ENCODE peak calls at places on chromosomes 2 and 18, in eight cellular contexts. J, R, I, U, Z, V, O and N are unnamed samples.

GRCh38 chr18:45978084-45978483 is 11.0 kb upstream of the EPG5 start:
- DNase-seq in I (peak; percentile 34), U (no peak), R (no peak), J (no peak), Z (no peak), O (no peak), V (no peak), N (no peak)

GRCh38 chr18:34738173-34738894 is 28.2 kb downstream of the DTNA start:
- DNase-seq in Z (no peak), J (no peak), O (peak; percentile 13), V (no peak), I (no peak), U (no peak), R (no peak), N (no peak)

GRCh38 chr2:45661828-45662227 is 10.4 kb downstream of the PRKCE start:
- DNase-seq in U (no peak), J (no peak), O (no peak), I (no peak), V (no peak), R (no peak), Z (no peak), N (no peak)

GRCh38 chr2:43070676-43071491 is 155.5 kb downstream of the ZFP36L2 start:
- DNase-seq in J (peak; percentile 40), U (no peak), R (no peak), I (no peak), O (no peak), V (peak; percentile 69), Z (no peak), N (no peak)

GRCh38 chr2:70480468-70480867 is 73.2 kb downstream of the TGFA start:
- DNase-seq in Z (no peak), U (no peak), J (no peak), R (no peak), V (no peak), I (no peak), O (no peak), N (no peak)

GRCh38 chr2:69933839-69934613 is 19.1 kb downstream of the MXD1 start:
- DNase-seq in I (no peak), O (no peak), R (no peak), U (no peak), J (peak; percentile 69), V (no peak), Z (no peak), N (no peak)

GRCh38 chr2:238946586-238947242 is 98.8 kb downstream of the TWIST2 start:
- DNase-seq in J (no peak), R (no peak), U (no peak), V (no peak), I (no peak), O (no peak), Z (no peak), N (no peak)

GRCh38 chr2:15945909-15946705 is 5.8 kb downstream of the MYCN start:
- DNase-seq in J (no peak), V (no peak), Z (no peak), R (no peak), I (no peak), U (no peak), O (no peak), N (no peak)

GRCh38 chr2:126914811-126915500 is 16.3 kb downstream of the TEX51 start:
- DNase-seq in O (no peak), Z (no peak), J (no peak), V (no peak), R (no peak), U (no peak), I (no peak), N (no peak)

GRCh38 chr2:197972017-197972416 is 167.6 kb downstream of the PLCL1 start:
- DNase-seq in V (no peak), J (peak; percentile 62), Z (no peak), R (no peak), U (no peak), I (no peak), O (no peak), N (peak; percentile 38)

GRCh38 chr2:30798536-30798991 is 8.7 kb downstream of the CAPN13 start:
- DNase-seq in V (no peak), Z (no peak), J (no peak), I (peak; percentile 84), U (no peak), O (no peak), R (no peak), N (no peak)

GRCh38 chr18:44411277-44411900 is 269.3 kb upstream of the SETBP1 start:
- DNase-seq in U (no peak), J (no peak), V (no peak), Z (no peak), I (no peak), R (no peak), O (no peak), N (no peak)

GRCh38 chr2:120470041-120470716 is 124.2 kb downstream of the INHBB start:
- DNase-seq in J (peak; percentile 96), R (no peak), Z (no peak), V (no peak), O (no peak), U (no peak), I (peak; percentile 75), N (peak; percentile 21)

GRCh38 chr18:33839452-33840225 is 261.6 kb downstream of the ASXL3 start:
- DNase-seq in U (no peak), J (peak; percentile 10), I (peak; percentile 52), O (peak; percentile 71), R (no peak), Z (no peak), V (peak; percentile 34), N (peak; percentile 22)

GRCh38 chr2:17426708-17427107 is 91.5 kb downstream of the RAD51AP2 start:
- DNase-seq in V (no peak), O (no peak), R (no peak), I (peak; percentile 24), J (no peak), Z (no peak), U (no peak), N (no peak)

GRCh38 chr2:158011055-158011771 is 90.5 kb upstream of the UPP2 start:
- DNase-seq in Z (no peak), R (no peak), I (no peak), J (no peak), O (no peak), V (no peak), U (no peak), N (no peak)

GRCh38 chr2:25078171-25079049 is 36.5 kb downstream of the EFR3B start:
- DNase-seq in Z (no peak), U (no peak), O (peak; percentile 40), J (peak; percentile 75), V (no peak), I (peak; percentile 91), R (no peak), N (peak; percentile 71)

GRCh38 chr2:98768765-98769476 is 38.0 kb upstream of the MGAT4A start:
- DNase-seq in U (no peak), R (no peak), I (peak; percentile 36), O (no peak), V (no peak), J (no peak), Z (no peak), N (peak; percentile 21)

GRCh38 chr2:203846490-203847105 is 21.0 kb upstream of the CTLA4 start:
- DNase-seq in V (no peak), U (no peak), I (no peak), J (no peak), O (no peak), R (no peak), Z (no peak), N (no peak)

GRCh38 chr2:235027558-235028214 is 75.9 kb downstream of the SH3BP4 start:
- DNase-seq in V (no peak), R (no peak), Z (no peak), U (no peak), J (peak; percentile 86), I (no peak), O (no peak), N (no peak)

GRCh38 chr2:54876764-54877163 is 153.3 kb downstream of the EML6 start:
- DNase-seq in R (no peak), V (no peak), O (no peak), Z (no peak), U (no peak), J (no peak), I (no peak), N (no peak)